ENCODE peak calls at places on chromosomes 2 and 18, in nine cellular contexts. R is thyroid gland, K is psoas muscle, Y is pancreas, F is DND-41, J is B cell, U is fibroblast of lung, T is heart left ventricle, L is MM.1S. P is an unnamed sample.
A peak's percentile ranks its signal among the peaks of the same experiment; 100 is the strongest.

GRCh38 chr2:96895709-96896651 is 26.1 kb upstream of the SEMA4C start:
- DNase-seq in R (peak; percentile 54), K (no peak), Y (peak; percentile 37), F (peak; percentile 8), J (no peak), U (no peak), T (no peak), L (peak; percentile 66), P (peak; percentile 63)

GRCh38 chr2:84849271-84849952 is 31.5 kb downstream of the TRABD2A start:
- DNase-seq in R (no peak), K (no peak), Y (no peak), F (no peak), J (no peak), U (peak; percentile 61), T (no peak), L (no peak), P (no peak)

GRCh38 chr2:134218928-134219707 is 34.8 kb upstream of the MGAT5 start:
- DNase-seq in R (no peak), K (no peak), Y (no peak), F (no peak), J (no peak), U (no peak), T (peak; percentile 42), L (no peak), P (peak; percentile 36)

GRCh38 chr2:240988146-240988545 is 10.3 kb upstream of the SNED1 start:
- DNase-seq in R (no peak), K (peak; percentile 14), Y (no peak), F (no peak), J (no peak), U (peak; percentile 48), T (no peak), L (no peak), P (no peak)

GRCh38 chr2:143480586-143481230 is 351.5 kb downstream of the ARHGAP15 start:
- DNase-seq in R (no peak), K (no peak), Y (no peak), F (no peak), J (no peak), U (no peak), T (no peak), L (no peak), P (no peak)

GRCh38 chr18:12307251-12307736 is 747 bp upstream of the TUBB6 start:
- DNase-seq in R (peak; percentile 35), K (peak; percentile 56), Y (no peak), F (no peak), J (peak; percentile 70), U (peak; percentile 79), T (peak; percentile 64), L (no peak), P (no peak)

GRCh38 chr2:11446733-11447248 is 19.2 kb downstream of the E2F6 start:
- DNase-seq in R (peak; percentile 37), K (peak; percentile 24), Y (peak; percentile 10), F (peak; percentile 45), J (peak; percentile 41), U (peak; percentile 72), T (peak; percentile 38), L (peak; percentile 30), P (peak; percentile 51)

GRCh38 chr2:151771599-151772358 is 37.5 kb upstream of the NEB start:
- DNase-seq in R (no peak), K (peak; percentile 58), Y (no peak), F (no peak), J (peak; percentile 83), U (peak; percentile 95), T (peak; percentile 31), L (peak; percentile 71), P (no peak)

GRCh38 chr18:6406075-6406909 is 8.4 kb downstream of the L3MBTL4 start:
- DNase-seq in R (no peak), K (peak; percentile 21), Y (no peak), F (no peak), J (no peak), U (peak; percentile 50), T (no peak), L (no peak), P (no peak)

GRCh38 chr2:7612969-7613368 is 695.8 kb downstream of the RNF144A start:
- DNase-seq in R (no peak), K (no peak), Y (no peak), F (no peak), J (no peak), U (no peak), T (no peak), L (no peak), P (no peak)

GRCh38 chr2:938181-939005 is 12.3 kb upstream of the SNTG2 start:
- DNase-seq in R (no peak), K (no peak), Y (no peak), F (no peak), J (no peak), U (no peak), T (no peak), L (no peak), P (no peak)

GRCh38 chr18:3879836-3880120 is 429.8 kb downstream of the TGIF1 start:
- DNase-seq in R (no peak), K (no peak), Y (no peak), F (no peak), J (no peak), U (no peak), T (no peak), L (no peak), P (no peak)

GRCh38 chr18:33210575-33211189 is 229.8 kb downstream of the CCDC178 start:
- DNase-seq in R (no peak), K (no peak), Y (no peak), F (no peak), J (no peak), U (peak; percentile 60), T (no peak), L (peak; percentile 52), P (peak; percentile 13)

GRCh38 chr2:207492461-207492860 is 37.3 kb upstream of the CREB1 start:
- DNase-seq in R (no peak), K (no peak), Y (no peak), F (no peak), J (no peak), U (no peak), T (no peak), L (no peak), P (no peak)

GRCh38 chr2:177295479-177295878 is 31.0 kb upstream of the NFE2L2 start:
- DNase-seq in R (no peak), K (no peak), Y (no peak), F (no peak), J (no peak), U (peak; percentile 82), T (no peak), L (no peak), P (no peak)

GRCh38 chr2:222087998-222088397 is 210.8 kb downstream of the PAX3 start:
- DNase-seq in R (no peak), K (no peak), Y (no peak), F (no peak), J (no peak), U (no peak), T (no peak), L (no peak), P (no peak)

GRCh38 chr2:236085211-236085610 is 83.0 kb downstream of the GBX2 start:
- DNase-seq in R (no peak), K (no peak), Y (no peak), F (no peak), J (no peak), U (no peak), T (no peak), L (no peak), P (no peak)

GRCh38 chr2:132620115-132620514 is 49.9 kb downstream of the LYPD1 start:
- DNase-seq in R (peak; percentile 43), K (no peak), Y (no peak), F (no peak), J (no peak), U (no peak), T (no peak), L (no peak), P (no peak)

GRCh38 chr18:62324355-62324828 is 718 bp upstream of the TNFRSF11A start:
- DNase-seq in R (no peak), K (no peak), Y (no peak), F (no peak), J (no peak), U (no peak), T (no peak), L (no peak), P (no peak)

GRCh38 chr2:138507267-138507666 is 5.7 kb downstream of the SPOPL start:
- DNase-seq in R (no peak), K (no peak), Y (no peak), F (no peak), J (no peak), U (no peak), T (no peak), L (no peak), P (no peak)
- TF ChIP-seq CTCF in R (no peak), K (no peak), Y (no peak), F (no peak), J (no peak), U (no peak), T (no peak), L (no peak), P (no peak)

DNA sequence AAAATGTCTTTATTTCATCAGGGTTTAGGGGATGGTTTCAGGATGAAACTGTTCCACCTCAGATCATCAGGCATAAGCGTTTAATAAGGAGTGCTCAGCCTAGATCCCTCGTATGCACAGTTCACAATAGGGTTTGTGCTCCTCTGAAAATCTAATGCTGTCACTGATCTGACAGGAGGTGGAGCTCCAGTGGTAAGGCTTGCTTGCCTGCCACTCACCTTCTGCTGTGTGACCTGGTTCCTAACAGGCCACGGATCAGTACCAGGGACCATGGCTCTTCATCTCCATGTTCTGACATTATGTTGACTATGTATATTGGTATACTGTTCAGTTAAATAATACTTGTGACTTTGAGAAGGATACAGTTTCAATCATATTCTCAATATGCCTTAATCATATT is 41.6 kb downstream of the PPIG start:
- DNase-seq in R (no peak), K (no peak), Y (no peak), F (no peak), J (no peak), U (no peak), T (no peak), L (no peak), P (no peak)
- TF ChIP-seq CTCF in R (no peak), K (no peak), Y (no peak), F (no peak), J (no peak), U (no peak), T (no peak), L (no peak), P (no peak)

DNA sequence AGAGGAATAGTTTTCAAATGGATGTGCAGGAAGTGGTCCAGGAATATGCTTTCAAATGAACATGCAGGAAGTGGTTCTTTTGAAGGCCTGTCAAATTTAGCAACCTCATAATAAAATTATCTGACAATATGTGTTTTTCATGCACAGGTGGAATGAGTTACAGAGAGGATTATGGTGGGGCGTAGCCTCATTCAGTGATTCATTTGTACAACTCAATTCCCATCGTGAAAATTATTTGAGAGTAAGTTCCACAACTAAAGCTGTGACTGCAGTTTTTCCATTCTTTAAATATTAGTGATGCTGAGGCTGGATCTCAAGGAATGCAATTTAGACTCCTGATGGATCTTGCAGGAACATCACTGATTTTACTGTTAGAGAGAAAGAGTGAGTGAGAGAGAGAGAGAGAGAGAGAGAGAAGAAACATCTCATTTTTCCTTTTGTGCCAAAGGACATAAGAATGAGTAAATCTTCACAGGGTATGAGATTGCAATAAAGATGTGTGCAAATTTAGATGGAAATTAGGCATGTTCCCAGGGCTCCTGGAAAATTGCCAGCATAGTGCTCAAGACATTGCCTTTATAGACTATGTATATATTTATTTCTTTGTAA is 394.8 kb upstream of the ZEB2 start:
- DNase-seq in R (no peak), K (no peak), Y (no peak), F (no peak), J (no peak), U (no peak), T (no peak), L (no peak), P (no peak)
- TF ChIP-seq CTCF in R (no peak), K (no peak), Y (no peak), F (no peak), J (no peak), U (no peak), T (no peak), L (no peak), P (no peak)

GRCh38 chr2:231412616-231412963 is 17.1 kb downstream of the B3GNT7 start:
- DNase-seq in R (no peak), K (no peak), Y (no peak), F (no peak), J (no peak), U (no peak), T (no peak), L (no peak), P (no peak)
- TF ChIP-seq CTCF in R (no peak), K (no peak), Y (no peak), F (no peak), J (peak; percentile 30), U (no peak), T (no peak), L (no peak), P (no peak)

P was measured in Calu3.